ENCODE peak calls at places on chromosomes 5 and 9, in eight cellular contexts. L is stimulated activated CD4-positive, alpha-beta T cell treated with anti-CD3 and anti-CD28 coated beads, TNF-alpha, amount 100 ng/mL, for 4 hours; E is ELF-1; G is T-cell; Z is mesenchymal stem cell; D is NCI-H1417; N is EL; I is hypothalamus. O is an unnamed sample.

GRCh38 chr5:90386099-90386710 is 23.4 kb downstream of the CETN3 start:
- DNase-seq in L (no peak), E (no peak), G (no peak), Z (peak; percentile 31), D (peak; percentile 43), N (no peak), I (no peak), O (peak; percentile 57)

GRCh38 chr5:160548949-160549665 is 127.5 kb downstream of the PTTG1 start:
- DNase-seq in L (no peak), E (no peak), G (no peak), Z (no peak), D (no peak), N (peak; percentile 4), I (no peak), O (no peak)

GRCh38 chr9:81132796-81133195 is 556.6 kb downstream of the TLE1 start:
- DNase-seq in L (no peak), E (no peak), G (no peak), Z (no peak), D (no peak), N (peak; percentile 9), I (no peak), O (no peak)

GRCh38 chr9:93906182-93906880 is 48.8 kb downstream of the BARX1 start:
- DNase-seq in L (no peak), E (peak; percentile 44), G (no peak), Z (no peak), D (no peak), N (no peak), I (no peak), O (no peak)

GRCh38 chr9:134188421-134189166 is 24.2 kb upstream of the RNU6ATAC start:
- DNase-seq in L (no peak), E (no peak), G (no peak), Z (no peak), D (peak; percentile 17), N (no peak), I (peak; percentile 37), O (no peak)

GRCh38 chr9:36151306-36152210 is 15.0 kb downstream of the GLIPR2 start:
- DNase-seq in L (peak; percentile 85), E (no peak), G (peak; percentile 87), Z (peak; percentile 87), D (no peak), N (peak; percentile 88), I (no peak), O (no peak)

GRCh38 chr9:114028646-114029045 is 49.5 kb downstream of the AMBP start:
- DNase-seq in L (no peak), E (no peak), G (no peak), Z (no peak), D (no peak), N (no peak), I (no peak), O (no peak)

GRCh38 chr5:135433626-135434426 is 13.3 kb downstream of the DCANP1 start:
- DNase-seq in L (no peak), E (peak; percentile 37), G (no peak), Z (no peak), D (no peak), N (peak; percentile 35), I (no peak), O (peak; percentile 11)

GRCh38 chr9:135376511-135377173 is 102.9 kb upstream of the PPP1R26 start:
- DNase-seq in L (no peak), E (no peak), G (no peak), Z (no peak), D (no peak), N (no peak), I (no peak), O (no peak)

GRCh38 chr5:56522972-56523371 is 289.8 kb upstream of the ANKRD55 start:
- DNase-seq in L (no peak), E (no peak), G (no peak), Z (peak; percentile 55), D (no peak), N (peak; percentile 55), I (no peak), O (no peak)

GRCh38 chr5:132019857-132020555 is 8.5 kb upstream of the ACSL6 start:
- DNase-seq in L (peak; percentile 49), E (no peak), G (peak; percentile 69), Z (no peak), D (no peak), N (no peak), I (no peak), O (no peak)